ENCODE peak calls at places on chromosomes 1 and 21, in eight cellular contexts. One of them, this sample, is unnamed.
A peak's percentile ranks its signal among the peaks of the same experiment; 100 is the strongest.

GRCh38 chr1:247357062-247357780 is 25.6 kb upstream of the ZNF496 start:
- DNase-seq in CD4-positive, CD25-positive, alpha-beta regulatory T cell: no peak
- DNase-seq in aorta: no peak
- DNase-seq in fibroblast of lung: peak; percentile 79
- DNase-seq in MM.1S: no peak
- DNase-seq in heart right ventricle: no peak
- DNase-seq in neuronal stem cell: no peak
- DNase-seq in NT2/D1: no peak
- DNase-seq in this sample: peak; percentile 74

GRCh38 chr1:67214420-67215174 is 48.3 kb downstream of the IL23R start:
- DNase-seq in CD4-positive, CD25-positive, alpha-beta regulatory T cell: peak; percentile 72
- DNase-seq in aorta: no peak
- DNase-seq in fibroblast of lung: peak; percentile 31
- DNase-seq in MM.1S: peak; percentile 72
- DNase-seq in heart right ventricle: no peak
- DNase-seq in neuronal stem cell: no peak
- DNase-seq in NT2/D1: peak; percentile 28
- DNase-seq in this sample: no peak

GRCh38 chr1:26483980-26484379 is 11.7 kb downstream of the HMGN2 start:
- DNase-seq in CD4-positive, CD25-positive, alpha-beta regulatory T cell: no peak
- DNase-seq in aorta: no peak
- DNase-seq in fibroblast of lung: no peak
- DNase-seq in MM.1S: no peak
- DNase-seq in heart right ventricle: no peak
- DNase-seq in neuronal stem cell: no peak
- DNase-seq in NT2/D1: no peak
- DNase-seq in this sample: no peak

GRCh38 chr1:18110968-18111367 is 3.4 kb downstream of the IGSF21 start:
- DNase-seq in CD4-positive, CD25-positive, alpha-beta regulatory T cell: no peak
- DNase-seq in aorta: peak; percentile 77
- DNase-seq in fibroblast of lung: no peak
- DNase-seq in MM.1S: no peak
- DNase-seq in heart right ventricle: peak; percentile 52
- DNase-seq in neuronal stem cell: no peak
- DNase-seq in NT2/D1: no peak
- DNase-seq in this sample: peak; percentile 38

GRCh38 chr1:221089273-221089672 is 210.0 kb downstream of the HLX start:
- DNase-seq in CD4-positive, CD25-positive, alpha-beta regulatory T cell: no peak
- DNase-seq in aorta: no peak
- DNase-seq in fibroblast of lung: no peak
- DNase-seq in MM.1S: no peak
- DNase-seq in heart right ventricle: no peak
- DNase-seq in neuronal stem cell: no peak
- DNase-seq in NT2/D1: no peak
- DNase-seq in this sample: peak; percentile 27

GRCh38 chr21:14617040-14617393 is 70.9 kb upstream of the SAMSN1 start:
- DNase-seq in CD4-positive, CD25-positive, alpha-beta regulatory T cell: no peak
- DNase-seq in aorta: no peak
- DNase-seq in fibroblast of lung: no peak
- DNase-seq in MM.1S: no peak
- DNase-seq in heart right ventricle: no peak
- DNase-seq in neuronal stem cell: no peak
- DNase-seq in NT2/D1: no peak
- DNase-seq in this sample: no peak

GRCh38 chr1:208004851-208005250 is 93.9 kb upstream of the CD34 start:
- DNase-seq in CD4-positive, CD25-positive, alpha-beta regulatory T cell: no peak
- DNase-seq in aorta: no peak
- DNase-seq in fibroblast of lung: no peak
- DNase-seq in MM.1S: no peak
- DNase-seq in heart right ventricle: no peak
- DNase-seq in neuronal stem cell: no peak
- DNase-seq in NT2/D1: no peak
- DNase-seq in this sample: peak; percentile 94

GRCh38 chr21:42057861-42058437 is 13.2 kb upstream of the UMODL1 start:
- DNase-seq in CD4-positive, CD25-positive, alpha-beta regulatory T cell: no peak
- DNase-seq in aorta: no peak
- DNase-seq in fibroblast of lung: no peak
- DNase-seq in MM.1S: no peak
- DNase-seq in heart right ventricle: no peak
- DNase-seq in neuronal stem cell: no peak
- DNase-seq in NT2/D1: no peak
- DNase-seq in this sample: no peak

GRCh38 chr21:21200103-21200938 is 202.1 kb downstream of the NCAM2 start:
- DNase-seq in CD4-positive, CD25-positive, alpha-beta regulatory T cell: peak; percentile 70
- DNase-seq in aorta: peak; percentile 73
- DNase-seq in fibroblast of lung: peak; percentile 98
- DNase-seq in MM.1S: no peak
- DNase-seq in heart right ventricle: no peak
- DNase-seq in neuronal stem cell: no peak
- DNase-seq in NT2/D1: peak; percentile 3
- DNase-seq in this sample: peak; percentile 62

GRCh38 chr1:212597495-212597894 is 11.1 kb upstream of the ATF3 start:
- DNase-seq in CD4-positive, CD25-positive, alpha-beta regulatory T cell: no peak
- DNase-seq in aorta: no peak
- DNase-seq in fibroblast of lung: peak; percentile 44
- DNase-seq in MM.1S: no peak
- DNase-seq in heart right ventricle: no peak
- DNase-seq in neuronal stem cell: no peak
- DNase-seq in NT2/D1: no peak
- DNase-seq in this sample: no peak

GRCh38 chr1:218705911-218706893 is 361.1 kb downstream of the TGFB2 start:
- DNase-seq in CD4-positive, CD25-positive, alpha-beta regulatory T cell: no peak
- DNase-seq in aorta: no peak
- DNase-seq in fibroblast of lung: peak; percentile 84
- DNase-seq in MM.1S: no peak
- DNase-seq in heart right ventricle: no peak
- DNase-seq in neuronal stem cell: no peak
- DNase-seq in NT2/D1: no peak
- DNase-seq in this sample: peak; percentile 73

GRCh38 chr21:44929799-44930542 is 9.3 kb upstream of the ITGB2 start:
- DNase-seq in CD4-positive, CD25-positive, alpha-beta regulatory T cell: no peak
- DNase-seq in aorta: peak; percentile 32
- DNase-seq in fibroblast of lung: no peak
- DNase-seq in MM.1S: no peak
- DNase-seq in heart right ventricle: no peak
- DNase-seq in neuronal stem cell: no peak
- DNase-seq in NT2/D1: no peak
- DNase-seq in this sample: peak; percentile 85

GRCh38 chr1:100631015-100631521 is 88.5 kb upstream of the VCAM1 start:
- DNase-seq in CD4-positive, CD25-positive, alpha-beta regulatory T cell: no peak
- DNase-seq in aorta: no peak
- DNase-seq in fibroblast of lung: peak; percentile 60
- DNase-seq in MM.1S: no peak
- DNase-seq in heart right ventricle: no peak
- DNase-seq in neuronal stem cell: no peak
- DNase-seq in NT2/D1: no peak
- DNase-seq in this sample: peak; percentile 88

GRCh38 chr1:10415211-10415930 is 14.9 kb upstream of the CENPS start:
- DNase-seq in CD4-positive, CD25-positive, alpha-beta regulatory T cell: peak; percentile 69
- DNase-seq in aorta: peak; percentile 57
- DNase-seq in fibroblast of lung: peak; percentile 75
- DNase-seq in MM.1S: no peak
- DNase-seq in heart right ventricle: no peak
- DNase-seq in neuronal stem cell: no peak
- DNase-seq in NT2/D1: no peak
- DNase-seq in this sample: no peak

GRCh38 chr1:89609781-89610456 is 23.0 kb upstream of the LRRC8C start:
- DNase-seq in CD4-positive, CD25-positive, alpha-beta regulatory T cell: no peak
- DNase-seq in aorta: no peak
- DNase-seq in fibroblast of lung: no peak
- DNase-seq in MM.1S: no peak
- DNase-seq in heart right ventricle: peak; percentile 25
- DNase-seq in neuronal stem cell: no peak
- DNase-seq in NT2/D1: no peak
- DNase-seq in this sample: no peak

GRCh38 chr1:161487483-161487827 is 17.8 kb upstream of the FCGR2A start:
- DNase-seq in CD4-positive, CD25-positive, alpha-beta regulatory T cell: no peak
- DNase-seq in aorta: peak; percentile 80
- DNase-seq in fibroblast of lung: peak; percentile 39
- DNase-seq in MM.1S: no peak
- DNase-seq in heart right ventricle: peak; percentile 35
- DNase-seq in neuronal stem cell: no peak
- DNase-seq in NT2/D1: no peak
- DNase-seq in this sample: peak; percentile 68

GRCh38 chr1:161495490-161495889 is 9.8 kb upstream of the FCGR2A start:
- DNase-seq in CD4-positive, CD25-positive, alpha-beta regulatory T cell: no peak
- DNase-seq in aorta: no peak
- DNase-seq in fibroblast of lung: no peak
- DNase-seq in MM.1S: no peak
- DNase-seq in heart right ventricle: no peak
- DNase-seq in neuronal stem cell: no peak
- DNase-seq in NT2/D1: no peak
- DNase-seq in this sample: no peak

GRCh38 chr1:161491472-161491871 is 13.8 kb upstream of the FCGR2A start:
- DNase-seq in CD4-positive, CD25-positive, alpha-beta regulatory T cell: peak; percentile 17
- DNase-seq in aorta: no peak
- DNase-seq in fibroblast of lung: no peak
- DNase-seq in MM.1S: no peak
- DNase-seq in heart right ventricle: no peak
- DNase-seq in neuronal stem cell: no peak
- DNase-seq in NT2/D1: no peak
- DNase-seq in this sample: no peak

GRCh38 chr1:161494069-161494735 is 11.1 kb upstream of the FCGR2A start:
- DNase-seq in CD4-positive, CD25-positive, alpha-beta regulatory T cell: no peak
- DNase-seq in aorta: no peak
- DNase-seq in fibroblast of lung: no peak
- DNase-seq in MM.1S: no peak
- DNase-seq in heart right ventricle: no peak
- DNase-seq in neuronal stem cell: no peak
- DNase-seq in NT2/D1: no peak
- DNase-seq in this sample: no peak

DNA sequence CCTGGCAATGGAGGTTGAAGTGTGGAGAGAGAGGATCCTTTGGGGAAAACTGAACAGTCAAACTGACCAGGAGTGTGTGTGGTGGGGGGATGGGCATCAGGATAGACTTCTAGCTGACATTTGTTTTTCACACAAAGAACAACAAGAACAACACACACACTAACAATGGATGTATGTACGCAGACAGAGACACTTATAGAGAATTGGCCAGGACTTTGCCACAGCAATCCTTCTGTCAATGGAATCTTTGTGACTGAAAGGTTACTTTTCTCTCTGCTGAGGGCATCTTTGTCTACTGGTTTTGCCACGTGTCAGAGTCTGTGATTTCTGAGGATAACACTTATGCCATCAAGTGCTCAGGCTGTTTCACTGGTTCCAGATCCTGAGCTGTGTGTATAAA is 12.4 kb upstream of the FCGR2A start:
- DNase-seq in CD4-positive, CD25-positive, alpha-beta regulatory T cell: no peak
- DNase-seq in aorta: no peak
- DNase-seq in fibroblast of lung: no peak
- DNase-seq in MM.1S: no peak
- DNase-seq in heart right ventricle: no peak
- DNase-seq in neuronal stem cell: no peak
- DNase-seq in NT2/D1: no peak
- DNase-seq in this sample: no peak
- H3K27me3 ChIP-seq in CD4-positive, CD25-positive, alpha-beta regulatory T cell: peaks cover 51% of the 10 kb centered on the region
- H3K27me3 ChIP-seq in aorta: no peaks in the 10 kb centered on the region
- H3K27me3 ChIP-seq in fibroblast of lung: peaks cover 6% of the 10 kb centered on the region
- H3K27me3 ChIP-seq in MM.1S: no peaks in the 10 kb centered on the region
- H3K27me3 ChIP-seq in heart right ventricle: no peaks in the 10 kb centered on the region
- H3K27me3 ChIP-seq in neuronal stem cell: peaks cover 8% of the 10 kb centered on the region
- H3K27me3 ChIP-seq in NT2/D1: peaks cover 4% of the 10 kb centered on the region
- H3K27me3 ChIP-seq in this sample: peaks cover 68% of the 10 kb centered on the region

DNA sequence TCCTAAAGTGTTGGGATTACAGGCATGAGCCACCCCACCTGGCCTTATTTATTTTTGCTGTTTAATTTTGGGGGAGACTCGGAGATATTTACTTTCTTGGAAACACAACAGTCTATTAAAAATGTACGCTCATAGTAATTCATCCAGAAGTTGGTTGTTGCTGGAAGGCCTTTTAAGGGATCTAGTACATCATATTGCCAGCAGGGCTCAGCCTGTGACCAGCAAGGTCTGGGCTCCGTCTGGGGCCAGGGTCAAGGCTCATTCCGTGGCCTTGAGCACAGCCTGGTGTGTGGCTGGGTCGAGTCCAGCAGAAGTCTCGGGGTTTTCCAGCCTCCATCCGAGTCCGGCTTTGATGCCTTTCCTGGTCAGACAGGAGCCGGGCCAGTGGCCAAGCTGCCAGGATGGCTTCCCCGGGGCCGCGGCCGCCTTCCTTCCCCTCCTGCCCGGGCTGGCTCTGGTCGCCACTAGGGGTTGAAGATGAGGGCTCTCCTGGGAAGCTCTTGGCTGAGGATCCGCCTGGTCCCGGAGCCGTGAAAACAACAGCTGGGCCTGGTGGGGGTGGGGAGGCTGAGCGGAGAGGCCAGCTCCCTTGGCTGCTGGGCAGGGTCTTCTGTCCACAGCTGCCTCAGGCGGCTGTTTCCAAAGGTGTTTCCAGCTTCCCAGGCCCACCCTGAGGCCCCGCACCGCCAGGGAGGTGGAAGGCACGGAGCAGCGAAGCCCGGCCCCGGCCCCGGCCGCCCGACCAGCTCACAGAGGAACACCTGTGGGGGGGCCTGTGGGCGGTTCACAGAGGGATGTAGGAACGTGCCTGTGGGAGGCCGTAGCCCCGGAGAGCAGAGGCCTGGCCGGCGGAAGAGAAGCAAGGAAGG is 5.1 kb upstream of the VWA1 start:
- DNase-seq in CD4-positive, CD25-positive, alpha-beta regulatory T cell: no peak
- DNase-seq in aorta: peak; percentile 75
- DNase-seq in fibroblast of lung: peak; percentile 75
- DNase-seq in MM.1S: no peak
- DNase-seq in heart right ventricle: peak; percentile 89
- DNase-seq in neuronal stem cell: no peak
- DNase-seq in NT2/D1: no peak
- DNase-seq in this sample: peak; percentile 99
- H3K4me1 ChIP-seq in CD4-positive, CD25-positive, alpha-beta regulatory T cell: peaks cover 11% of the 10 kb centered on the region
- H3K4me1 ChIP-seq in aorta: no peaks in the 10 kb centered on the region
- H3K4me1 ChIP-seq in fibroblast of lung: peaks cover 29% of the 10 kb centered on the region
- H3K4me1 ChIP-seq in MM.1S: no peaks in the 10 kb centered on the region
- H3K4me1 ChIP-seq in heart right ventricle: peaks cover 62% of the 10 kb centered on the region
- H3K4me1 ChIP-seq in neuronal stem cell: peaks cover 67% of the 10 kb centered on the region
- H3K4me1 ChIP-seq in NT2/D1: peaks cover 27% of the 10 kb centered on the region
- H3K4me1 ChIP-seq in this sample: peaks cover 13% of the 10 kb centered on the region

GRCh38 chr21:28277324-28277723 is 715.4 kb downstream of the LTN1 start:
- DNase-seq in CD4-positive, CD25-positive, alpha-beta regulatory T cell: no peak
- DNase-seq in aorta: no peak
- DNase-seq in fibroblast of lung: no peak
- DNase-seq in MM.1S: no peak
- DNase-seq in heart right ventricle: no peak
- DNase-seq in neuronal stem cell: no peak
- DNase-seq in NT2/D1: no peak
- DNase-seq in this sample: no peak
- H3K27me3 ChIP-seq in CD4-positive, CD25-positive, alpha-beta regulatory T cell: no peaks in the 10 kb centered on the region
- H3K27me3 ChIP-seq in aorta: no peaks in the 10 kb centered on the region
- H3K27me3 ChIP-seq in fibroblast of lung: no peaks in the 10 kb centered on the region
- H3K27me3 ChIP-seq in MM.1S: no peaks in the 10 kb centered on the region
- H3K27me3 ChIP-seq in heart right ventricle: no peaks in the 10 kb centered on the region
- H3K27me3 ChIP-seq in neuronal stem cell: no peaks in the 10 kb centered on the region
- H3K27me3 ChIP-seq in NT2/D1: no peaks in the 10 kb centered on the region
- H3K27me3 ChIP-seq in this sample: no peaks in the 10 kb centered on the region

DNA sequence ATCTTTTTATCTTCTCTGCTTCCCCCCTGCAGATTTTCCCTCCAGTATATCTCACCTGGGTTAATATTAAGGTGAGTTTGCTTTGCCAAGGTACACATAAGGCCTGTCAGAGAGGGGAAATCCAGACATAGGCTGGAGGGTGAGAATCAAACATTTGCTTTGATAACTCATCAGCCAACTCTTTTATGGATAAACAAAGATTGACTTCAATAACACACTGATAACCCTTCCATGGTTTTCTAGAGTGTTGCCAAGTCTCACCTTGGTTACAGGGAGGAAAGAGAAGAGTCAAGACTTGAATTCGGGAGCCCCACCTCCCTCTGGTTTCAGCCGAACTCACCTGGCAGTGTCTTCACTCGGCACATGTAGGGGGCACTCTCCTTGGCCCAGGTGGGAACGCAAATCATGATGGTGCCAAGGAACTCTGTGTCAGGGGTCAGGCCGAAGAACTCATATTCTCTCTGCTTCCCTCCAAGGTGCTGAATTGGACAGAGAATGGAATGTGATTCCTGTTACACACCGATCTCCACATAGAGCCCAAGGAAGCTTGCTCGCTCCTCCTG is 15.1 kb downstream of the IL22RA1 start:
- DNase-seq in CD4-positive, CD25-positive, alpha-beta regulatory T cell: no peak
- DNase-seq in aorta: peak; percentile 35
- DNase-seq in fibroblast of lung: no peak
- DNase-seq in MM.1S: no peak
- DNase-seq in heart right ventricle: no peak
- DNase-seq in neuronal stem cell: no peak
- DNase-seq in NT2/D1: no peak
- DNase-seq in this sample: no peak
- H3K4me1 ChIP-seq in CD4-positive, CD25-positive, alpha-beta regulatory T cell: no peaks in the 10 kb centered on the region
- H3K4me1 ChIP-seq in aorta: peaks cover 3% of the 10 kb centered on the region
- H3K4me1 ChIP-seq in fibroblast of lung: no peaks in the 10 kb centered on the region
- H3K4me1 ChIP-seq in MM.1S: no peaks in the 10 kb centered on the region
- H3K4me1 ChIP-seq in heart right ventricle: peaks cover 3% of the 10 kb centered on the region
- H3K4me1 ChIP-seq in neuronal stem cell: no peaks in the 10 kb centered on the region
- H3K4me1 ChIP-seq in NT2/D1: no peaks in the 10 kb centered on the region
- H3K4me1 ChIP-seq in this sample: peaks cover 3% of the 10 kb centered on the region

This sample was measured in osteoblast.